ENCODE peak calls at places on chromosomes 12 and 14, in eight cellular contexts. P is OCI-LY7, A is HCT116, J is GM23338, R is hepatocyte, F is MM.1S, I is PC-3, Y is SK-N-SH. E is an unnamed sample. For H3K9me2, the result is how much of the 10 kb centered on the place peaks cover.

GRCh38 chr12:48865141-48865440 is 579 bp downstream of the RND1 start:
- DNase-seq in P (peak), Y (no peak), R (no peak), A (no peak), F (peak), I (no peak), J (peak), E (no peak)

GRCh38 chr14:76957224-76957881 is 71.2 kb downstream of the IRF2BPL start:
- DNase-seq in I (no peak), J (no peak), P (no peak), A (no peak), R (no peak), F (no peak), Y (peak), E (peak)

GRCh38 chr12:54021006-54021405 is 7.2 kb upstream of the HOXC6 start:
- DNase-seq in I (no peak), J (no peak), F (no peak), A (no peak), P (no peak), R (no peak), Y (no peak), E (no peak)

GRCh38 chr14:63671987-63672386 is 30.3 kb upstream of the WDR89 start:
- DNase-seq in P (no peak), I (no peak), Y (no peak), A (no peak), F (no peak), J (no peak), R (no peak), E (no peak)

GRCh38 chr14:44886860-44887595 is 74.7 kb downstream of the KLHL28 start:
- DNase-seq in R (no peak), A (no peak), J (no peak), P (no peak), F (no peak), I (no peak), Y (no peak), E (no peak)

GRCh38 chr12:1525858-1526257 is 68.5 kb downstream of the FBXL14 start:
- DNase-seq in F (no peak), I (no peak), Y (no peak), J (no peak), A (no peak), P (peak), R (no peak), E (no peak)

GRCh38 chr12:62403031-62403430 is 63.6 kb upstream of the MON2 start:
- DNase-seq in J (no peak), Y (no peak), P (no peak), I (no peak), R (no peak), A (no peak), F (no peak), E (no peak)

GRCh38 chr12:122888232-122888752 is 7.6 kb downstream of the VPS37B start:
- DNase-seq in A (peak), I (peak), P (peak), Y (no peak), R (peak), J (peak), F (peak), E (peak)

GRCh38 chr12:6919588-6919987 is 5.2 kb downstream of the ENO2 start:
- DNase-seq in F (peak), I (no peak), P (no peak), Y (no peak), J (no peak), A (no peak), R (no peak), E (no peak)

GRCh38 chr14:24881496-24881895 is 168.5 kb downstream of the STXBP6 start:
- DNase-seq in Y (no peak), J (no peak), I (no peak), R (no peak), A (no peak), P (no peak), F (no peak), E (no peak)

GRCh38 chr14:61322011-61322798 is 826 bp downstream of the PRKCH start:
- DNase-seq in R (peak), A (no peak), I (peak), F (no peak), J (peak), Y (peak), P (no peak), E (peak)

GRCh38 chr12:76398106-76398505 is 49.9 kb upstream of the BBS10 start:
- DNase-seq in R (no peak), A (no peak), P (no peak), J (no peak), I (no peak), Y (no peak), F (no peak), E (no peak)

GRCh38 chr12:26741828-26742227 is 91.2 kb downstream of the ITPR2 start:
- DNase-seq in F (no peak), P (no peak), Y (no peak), A (no peak), I (no peak), R (no peak), J (no peak), E (no peak)

GRCh38 chr12:53495903-53496751 is 3.1 kb downstream of the MAP3K12 start:
- DNase-seq in A (no peak), J (peak), Y (no peak), R (peak), I (no peak), P (no peak), F (no peak), E (peak)

GRCh38 chr12:115443351-115443938 is 759.5 kb upstream of the TBX3 start:
- DNase-seq in F (no peak), J (no peak), R (no peak), I (no peak), A (no peak), Y (no peak), P (no peak), E (no peak)

GRCh38 chr12:2677142-2677880 is 117.5 kb upstream of the FKBP4 start:
- DNase-seq in F (no peak), R (no peak), P (no peak), I (no peak), J (no peak), A (no peak), Y (no peak), E (no peak)

GRCh38 chr12:2678416-2678815 is 116.4 kb upstream of the FKBP4 start:
- DNase-seq in A (no peak), R (no peak), J (no peak), P (no peak), F (no peak), I (no peak), Y (no peak), E (no peak)

GRCh38 chr12:2675776-2676175 is 119.0 kb upstream of the FKBP4 start:
- DNase-seq in I (no peak), J (no peak), R (no peak), A (no peak), F (no peak), Y (no peak), P (no peak), E (no peak)

GRCh38 chr12:2672863-2673262 is 121.9 kb upstream of the FKBP4 start:
- DNase-seq in F (no peak), J (no peak), Y (no peak), I (no peak), P (no peak), R (no peak), A (no peak), E (no peak)

GRCh38 chr12:2673966-2674810 is 120.6 kb upstream of the FKBP4 start:
- DNase-seq in A (peak), F (no peak), R (no peak), J (peak), Y (no peak), I (no peak), P (peak), E (no peak)
- TF ChIP-seq CTCF in A (no peak), F (peak), R (peak), J (peak), Y (peak), I (peak), P (peak), E (no peak)

GRCh38 chr12:49970658-49971057 is 2.1 kb upstream of the AQP6 start:
- DNase-seq in A (no peak), P (no peak), I (no peak), F (no peak), J (no peak), R (no peak), Y (no peak), E (no peak)
- H3K9me2 ChIP-seq in A (under half), P (under half), I (under half), F (under half), J (under half), R (under half), Y (under half), E (under half)

GRCh38 chr14:31967669-31967975 is 109.5 kb upstream of the ARHGAP5 start:
- DNase-seq in A (no peak), P (no peak), Y (no peak), I (no peak), R (no peak), J (no peak), F (no peak), E (no peak)

GRCh38 chr14:31969841-31970240 is 107.3 kb upstream of the ARHGAP5 start:
- DNase-seq in A (no peak), P (no peak), I (no peak), J (no peak), F (no peak), R (no peak), Y (no peak), E (no peak)

GRCh38 chr14:31968107-31968810 is 108.8 kb upstream of the ARHGAP5 start:
- DNase-seq in I (no peak), Y (no peak), R (peak), A (no peak), P (peak), F (no peak), J (no peak), E (no peak)

GRCh38 chr14:31969371-31969770 is 107.7 kb upstream of the ARHGAP5 start:
- DNase-seq in A (no peak), R (peak), F (no peak), J (no peak), Y (no peak), P (no peak), I (no peak), E (no peak)

DNA sequence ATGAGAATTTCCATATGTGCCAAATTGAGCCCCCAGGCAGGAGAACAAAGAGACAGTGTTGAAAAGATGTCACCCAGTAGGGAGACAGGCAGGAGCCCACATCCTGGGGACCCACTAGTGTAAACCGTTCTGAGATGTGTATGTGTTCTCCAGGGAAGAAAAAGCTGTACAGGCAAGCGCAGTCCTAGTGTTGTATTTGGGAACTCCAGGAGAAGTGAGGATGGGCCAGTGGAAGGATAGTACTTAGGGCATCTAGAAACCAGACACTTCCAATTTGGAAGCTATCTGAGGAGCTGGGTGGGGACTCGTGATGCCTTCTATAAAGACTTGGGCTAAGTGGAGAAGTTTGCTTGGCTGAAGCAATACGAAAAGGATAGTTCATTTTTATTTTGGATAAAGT is 108.2 kb upstream of the ARHGAP5 start:
- DNase-seq in I (no peak), P (no peak), A (no peak), R (no peak), Y (no peak), J (no peak), F (no peak), E (no peak)
- TF ChIP-seq CTCF in I (no peak), P (no peak), A (no peak), R (no peak), Y (no peak), J (no peak), F (no peak), E (no peak)

GRCh38 chr14:104072586-104072985 is 12.9 kb upstream of the ASPG start:
- DNase-seq in F (no peak), P (no peak), A (no peak), J (no peak), Y (no peak), R (no peak), I (peak), E (no peak)
- H3K9me2 ChIP-seq in F (under half), P (under half), A (under half), J (under half), Y (under half), R (under half), I (under half), E (under half)

GRCh38 chr12:102690267-102690666 is 209.9 kb upstream of the IGF1 start:
- DNase-seq in I (no peak), F (no peak), Y (no peak), R (no peak), A (no peak), J (no peak), P (no peak), E (no peak)

GRCh38 chr12:102685172-102685571 is 204.8 kb upstream of the IGF1 start:
- DNase-seq in A (no peak), J (no peak), I (no peak), R (no peak), Y (no peak), P (no peak), F (no peak), E (no peak)

GRCh38 chr12:102689701-102690100 is 209.3 kb upstream of the IGF1 start:
- DNase-seq in F (no peak), A (no peak), I (no peak), P (no peak), J (no peak), R (no peak), Y (no peak), E (no peak)

GRCh38 chr12:102685841-102686240 is 205.5 kb upstream of the IGF1 start:
- DNase-seq in Y (no peak), A (no peak), P (no peak), F (no peak), R (no peak), I (no peak), J (no peak), E (no peak)

GRCh38 chr12:102687523-102687922 is 207.2 kb upstream of the IGF1 start:
- DNase-seq in R (no peak), Y (no peak), A (no peak), I (no peak), P (no peak), J (no peak), F (no peak), E (no peak)
- TF ChIP-seq CTCF in R (no peak), Y (no peak), A (no peak), I (no peak), P (no peak), J (no peak), F (no peak), E (no peak)

GRCh38 chr12:67752226-67752732 is 103.7 kb downstream of the DYRK2 start:
- DNase-seq in R (no peak), Y (no peak), I (peak), A (no peak), P (no peak), J (no peak), F (no peak), E (peak)
- H3K9me2 ChIP-seq in R (under half), Y (under half), I (under half), A (under half), P (under half), J (under half), F (under half), E (under half)

GRCh38 chr12:66403746-66404145 is 101.5 kb downstream of the HELB start:
- DNase-seq in I (peak), Y (peak), P (peak), A (no peak), J (peak), R (no peak), F (peak), E (no peak)
- TF ChIP-seq CTCF in I (no peak), Y (no peak), P (no peak), A (no peak), J (no peak), R (no peak), F (no peak), E (no peak)

GRCh38 chr12:43637116-43637515 is 85.1 kb upstream of the ADAMTS20 start:
- DNase-seq in Y (no peak), A (no peak), I (no peak), R (no peak), P (no peak), F (no peak), J (no peak), E (no peak)
- H3K9me2 ChIP-seq in Y (under half), A (under half), I (under half), R (under half), P (under half), F (under half), J (under half), E (under half)

GRCh38 chr12:68480526-68480925 is 130.2 kb upstream of the RAP1B start:
- DNase-seq in R (no peak), P (no peak), I (no peak), F (no peak), J (no peak), A (no peak), Y (no peak), E (no peak)
- TF ChIP-seq CTCF in R (no peak), P (no peak), I (no peak), F (no peak), J (no peak), A (no peak), Y (no peak), E (no peak)

GRCh38 chr12:128971802-128972201 is 118.5 kb downstream of the GLT1D1 start:
- DNase-seq in I (no peak), P (peak), J (peak), F (no peak), R (no peak), A (no peak), Y (no peak), E (no peak)

GRCh38 chr12:128973883-128974681 is 120.8 kb downstream of the GLT1D1 start:
- DNase-seq in Y (no peak), A (no peak), R (no peak), P (no peak), I (no peak), F (no peak), J (no peak), E (no peak)

GRCh38 chr12:128980623-128981022 is 127.3 kb downstream of the GLT1D1 start:
- DNase-seq in A (no peak), P (no peak), J (no peak), I (no peak), F (no peak), Y (no peak), R (no peak), E (no peak)

GRCh38 chr12:128974881-128975280 is 121.6 kb downstream of the GLT1D1 start:
- DNase-seq in J (no peak), F (no peak), R (no peak), Y (no peak), P (no peak), A (no peak), I (no peak), E (no peak)

DNA sequence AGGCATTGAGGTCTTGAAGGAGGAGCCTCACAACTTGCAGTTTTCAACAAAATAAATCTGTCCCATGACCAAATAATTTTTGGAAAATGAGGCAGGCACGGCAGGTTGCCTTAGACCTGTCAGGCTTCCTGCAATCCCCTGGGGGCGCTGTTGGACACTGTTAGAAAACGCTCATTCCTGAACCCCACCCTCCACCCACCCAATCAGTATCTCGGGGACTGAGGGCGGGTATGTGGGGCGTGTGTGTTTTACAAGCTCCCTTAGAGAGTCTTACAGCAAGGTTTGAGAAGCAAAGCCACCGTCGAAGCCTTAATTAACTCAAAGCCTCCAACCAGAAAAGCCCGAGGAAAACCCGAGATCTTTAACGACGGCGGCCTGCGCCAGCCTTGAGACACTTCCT is 122.8 kb downstream of the GLT1D1 start:
- DNase-seq in J (peak), P (peak), Y (no peak), A (no peak), R (peak), F (no peak), I (peak), E (no peak)
- H3K9me2 ChIP-seq in J (under half), P (under half), Y (under half), A (under half), R (under half), F (under half), I (under half), E (under half)